ENCODE peak calls at places on chromosome 21, in eight cellular contexts. One of them, this sample, is unnamed.

GRCh38 chr21:39055167-39055767 is 128.0 kb downstream of the PSMG1 start:
- DNase-seq in uterus: no peak
- DNase-seq in hypothalamus: no peak
- DNase-seq in GM13977: no peak
- DNase-seq in right cardiac atrium: no peak
- DNase-seq in CD4-positive, CD25-positive, alpha-beta regulatory T cell: no peak
- DNase-seq in NCI-H1694 treated with DMSO at 0.1 percent for 48 hours: no peak
- DNase-seq in T-helper 1 cell: no peak
- DNase-seq in this sample: no peak

GRCh38 chr21:45870851-45871615 is 110.5 kb upstream of the COL6A1 start:
- DNase-seq in uterus: no peak
- DNase-seq in hypothalamus: no peak
- DNase-seq in GM13977: no peak
- DNase-seq in right cardiac atrium: no peak
- DNase-seq in CD4-positive, CD25-positive, alpha-beta regulatory T cell: no peak
- DNase-seq in NCI-H1694 treated with DMSO at 0.1 percent for 48 hours: no peak
- DNase-seq in T-helper 1 cell: no peak
- DNase-seq in this sample: no peak

GRCh38 chr21:27807596-27807995 is 840.7 kb upstream of the ADAMTS5 start:
- DNase-seq in uterus: peak
- DNase-seq in hypothalamus: no peak
- DNase-seq in GM13977: no peak
- DNase-seq in right cardiac atrium: no peak
- DNase-seq in CD4-positive, CD25-positive, alpha-beta regulatory T cell: no peak
- DNase-seq in NCI-H1694 treated with DMSO at 0.1 percent for 48 hours: no peak
- DNase-seq in T-helper 1 cell: no peak
- DNase-seq in this sample: no peak

GRCh38 chr21:44658511-44658910 is 779 bp downstream of the KRTAP12-3 start:
- DNase-seq in uterus: no peak
- DNase-seq in hypothalamus: no peak
- DNase-seq in GM13977: no peak
- DNase-seq in right cardiac atrium: no peak
- DNase-seq in CD4-positive, CD25-positive, alpha-beta regulatory T cell: no peak
- DNase-seq in NCI-H1694 treated with DMSO at 0.1 percent for 48 hours: no peak
- DNase-seq in T-helper 1 cell: no peak
- DNase-seq in this sample: no peak

GRCh38 chr21:44548922-44549321 is 2.4 kb downstream of the KRTAP10-2 start:
- DNase-seq in uterus: no peak
- DNase-seq in hypothalamus: no peak
- DNase-seq in GM13977: no peak
- DNase-seq in right cardiac atrium: no peak
- DNase-seq in CD4-positive, CD25-positive, alpha-beta regulatory T cell: no peak
- DNase-seq in NCI-H1694 treated with DMSO at 0.1 percent for 48 hours: no peak
- DNase-seq in T-helper 1 cell: no peak
- DNase-seq in this sample: no peak

GRCh38 chr21:33302796-33303195 is 22.0 kb upstream of the IFNAR1 start:
- DNase-seq in uterus: no peak
- DNase-seq in hypothalamus: no peak
- DNase-seq in GM13977: no peak
- DNase-seq in right cardiac atrium: no peak
- DNase-seq in CD4-positive, CD25-positive, alpha-beta regulatory T cell: no peak
- DNase-seq in NCI-H1694 treated with DMSO at 0.1 percent for 48 hours: no peak
- DNase-seq in T-helper 1 cell: no peak
- DNase-seq in this sample: no peak

GRCh38 chr21:28554660-28555475 is 437.8 kb downstream of the LTN1 start:
- DNase-seq in uterus: no peak
- DNase-seq in hypothalamus: no peak
- DNase-seq in GM13977: no peak
- DNase-seq in right cardiac atrium: no peak
- DNase-seq in CD4-positive, CD25-positive, alpha-beta regulatory T cell: no peak
- DNase-seq in NCI-H1694 treated with DMSO at 0.1 percent for 48 hours: no peak
- DNase-seq in T-helper 1 cell: no peak
- DNase-seq in this sample: no peak

GRCh38 chr21:37767984-37768383 is 148.3 kb downstream of the KCNJ6 start:
- DNase-seq in uterus: no peak
- DNase-seq in hypothalamus: no peak
- DNase-seq in GM13977: no peak
- DNase-seq in right cardiac atrium: no peak
- DNase-seq in CD4-positive, CD25-positive, alpha-beta regulatory T cell: no peak
- DNase-seq in NCI-H1694 treated with DMSO at 0.1 percent for 48 hours: peak
- DNase-seq in T-helper 1 cell: no peak
- DNase-seq in this sample: no peak

GRCh38 chr21:42108941-42109340 is 37.8 kb downstream of the UMODL1 start:
- DNase-seq in uterus: no peak
- DNase-seq in hypothalamus: no peak
- DNase-seq in GM13977: no peak
- DNase-seq in right cardiac atrium: no peak
- DNase-seq in CD4-positive, CD25-positive, alpha-beta regulatory T cell: no peak
- DNase-seq in NCI-H1694 treated with DMSO at 0.1 percent for 48 hours: no peak
- DNase-seq in T-helper 1 cell: no peak
- DNase-seq in this sample: no peak

GRCh38 chr21:46079357-46080170 is 18.3 kb upstream of the COL6A2 start:
- DNase-seq in uterus: peak
- DNase-seq in hypothalamus: no peak
- DNase-seq in GM13977: no peak
- DNase-seq in right cardiac atrium: peak
- DNase-seq in CD4-positive, CD25-positive, alpha-beta regulatory T cell: no peak
- DNase-seq in NCI-H1694 treated with DMSO at 0.1 percent for 48 hours: no peak
- DNase-seq in T-helper 1 cell: no peak
- DNase-seq in this sample: no peak

GRCh38 chr21:39612233-39613028 is at the start of gene B3GALT5:
- DNase-seq in uterus: no peak
- DNase-seq in hypothalamus: no peak
- DNase-seq in GM13977: no peak
- DNase-seq in right cardiac atrium: no peak
- DNase-seq in CD4-positive, CD25-positive, alpha-beta regulatory T cell: no peak
- DNase-seq in NCI-H1694 treated with DMSO at 0.1 percent for 48 hours: no peak
- DNase-seq in T-helper 1 cell: no peak
- DNase-seq in this sample: no peak

GRCh38 chr21:38787461-38788274 is 18.1 kb upstream of the ETS2 start:
- DNase-seq in uterus: no peak
- DNase-seq in hypothalamus: no peak
- DNase-seq in GM13977: no peak
- DNase-seq in right cardiac atrium: no peak
- DNase-seq in CD4-positive, CD25-positive, alpha-beta regulatory T cell: no peak
- DNase-seq in NCI-H1694 treated with DMSO at 0.1 percent for 48 hours: no peak
- DNase-seq in T-helper 1 cell: no peak
- DNase-seq in this sample: peak

GRCh38 chr21:41960386-41960785 is 6.6 kb upstream of the C2CD2 start:
- DNase-seq in uterus: no peak
- DNase-seq in hypothalamus: no peak
- DNase-seq in GM13977: no peak
- DNase-seq in right cardiac atrium: no peak
- DNase-seq in CD4-positive, CD25-positive, alpha-beta regulatory T cell: no peak
- DNase-seq in NCI-H1694 treated with DMSO at 0.1 percent for 48 hours: no peak
- DNase-seq in T-helper 1 cell: no peak
- DNase-seq in this sample: no peak

GRCh38 chr21:46357684-46358425 is 33.9 kb downstream of the PCNT start:
- DNase-seq in uterus: no peak
- DNase-seq in hypothalamus: no peak
- DNase-seq in GM13977: no peak
- DNase-seq in right cardiac atrium: no peak
- DNase-seq in CD4-positive, CD25-positive, alpha-beta regulatory T cell: no peak
- DNase-seq in NCI-H1694 treated with DMSO at 0.1 percent for 48 hours: no peak
- DNase-seq in T-helper 1 cell: no peak
- DNase-seq in this sample: no peak

GRCh38 chr21:36747815-36748381 is 49.0 kb downstream of the SIM2 start:
- DNase-seq in uterus: no peak
- DNase-seq in hypothalamus: peak
- DNase-seq in GM13977: peak
- DNase-seq in right cardiac atrium: peak
- DNase-seq in CD4-positive, CD25-positive, alpha-beta regulatory T cell: no peak
- DNase-seq in NCI-H1694 treated with DMSO at 0.1 percent for 48 hours: no peak
- DNase-seq in T-helper 1 cell: peak
- DNase-seq in this sample: peak

GRCh38 chr21:41156128-41156527 is 11.8 kb upstream of the BACE2 start:
- DNase-seq in uterus: no peak
- DNase-seq in hypothalamus: no peak
- DNase-seq in GM13977: no peak
- DNase-seq in right cardiac atrium: no peak
- DNase-seq in CD4-positive, CD25-positive, alpha-beta regulatory T cell: no peak
- DNase-seq in NCI-H1694 treated with DMSO at 0.1 percent for 48 hours: no peak
- DNase-seq in T-helper 1 cell: no peak
- DNase-seq in this sample: peak

GRCh38 chr21:32322103-32322502 is 23.4 kb downstream of the MRAP start:
- DNase-seq in uterus: no peak
- DNase-seq in hypothalamus: no peak
- DNase-seq in GM13977: no peak
- DNase-seq in right cardiac atrium: no peak
- DNase-seq in CD4-positive, CD25-positive, alpha-beta regulatory T cell: no peak
- DNase-seq in NCI-H1694 treated with DMSO at 0.1 percent for 48 hours: no peak
- DNase-seq in T-helper 1 cell: no peak
- DNase-seq in this sample: no peak

GRCh38 chr21:41361786-41362604 is at the start of gene MX2:
- DNase-seq in uterus: peak
- DNase-seq in hypothalamus: no peak
- DNase-seq in GM13977: peak
- DNase-seq in right cardiac atrium: peak
- DNase-seq in CD4-positive, CD25-positive, alpha-beta regulatory T cell: peak
- DNase-seq in NCI-H1694 treated with DMSO at 0.1 percent for 48 hours: no peak
- DNase-seq in T-helper 1 cell: peak
- DNase-seq in this sample: peak

GRCh38 chr21:42040411-42041180 is 30.4 kb upstream of the ZBTB21 start:
- DNase-seq in uterus: peak
- DNase-seq in hypothalamus: no peak
- DNase-seq in GM13977: no peak
- DNase-seq in right cardiac atrium: peak
- DNase-seq in CD4-positive, CD25-positive, alpha-beta regulatory T cell: no peak
- DNase-seq in NCI-H1694 treated with DMSO at 0.1 percent for 48 hours: no peak
- DNase-seq in T-helper 1 cell: no peak
- DNase-seq in this sample: no peak

GRCh38 chr21:16082038-16082816 is 352.4 kb downstream of the USP25 start:
- DNase-seq in uterus: no peak
- DNase-seq in hypothalamus: no peak
- DNase-seq in GM13977: no peak
- DNase-seq in right cardiac atrium: no peak
- DNase-seq in CD4-positive, CD25-positive, alpha-beta regulatory T cell: no peak
- DNase-seq in NCI-H1694 treated with DMSO at 0.1 percent for 48 hours: peak
- DNase-seq in T-helper 1 cell: no peak
- DNase-seq in this sample: no peak

GRCh38 chr21:42108554-42108885 is 37.4 kb downstream of the UMODL1 start:
- DNase-seq in uterus: no peak
- DNase-seq in hypothalamus: no peak
- DNase-seq in GM13977: no peak
- DNase-seq in right cardiac atrium: no peak
- DNase-seq in CD4-positive, CD25-positive, alpha-beta regulatory T cell: no peak
- DNase-seq in NCI-H1694 treated with DMSO at 0.1 percent for 48 hours: no peak
- DNase-seq in T-helper 1 cell: no peak
- DNase-seq in this sample: no peak

GRCh38 chr21:31732891-31733520 is 1.1 kb upstream of the SCAF4 start:
- DNase-seq in uterus: no peak
- DNase-seq in hypothalamus: peak
- DNase-seq in GM13977: no peak
- DNase-seq in right cardiac atrium: no peak
- DNase-seq in CD4-positive, CD25-positive, alpha-beta regulatory T cell: no peak
- DNase-seq in NCI-H1694 treated with DMSO at 0.1 percent for 48 hours: peak
- DNase-seq in T-helper 1 cell: peak
- DNase-seq in this sample: no peak